ENCODE peak calls at places on chromosomes 6 and 20, in four cellular contexts. D is RPMI7951, I is hypothalamus, M is sigmoid colon. Q is an unnamed sample.

GRCh38 chr6:138465007-138465645 is 34.2 kb downstream of the NHSL1 start:
- DNase-seq in D (peak), I (no peak), M (no peak), Q (no peak)

GRCh38 chr20:36969478-36970186 is 18.1 kb upstream of the SAMHD1 start:
- DNase-seq in M (no peak), I (no peak), D (no peak), Q (no peak)

GRCh38 chr6:63997727-63998126 is 362.1 kb downstream of the PHF3 start:
- DNase-seq in D (no peak), I (no peak), M (no peak), Q (no peak)

GRCh38 chr6:54191460-54191859 is 80.2 kb downstream of the MLIP start:
- DNase-seq in M (no peak), I (no peak), D (peak), Q (no peak)

GRCh38 chr6:94639564-94639963 is 937.8 kb upstream of the MANEA start:
- DNase-seq in I (no peak), M (no peak), D (no peak), Q (no peak)

GRCh38 chr6:136549359-136550044 is 720 bp downstream of the MAP7 start:
- DNase-seq in D (peak), M (no peak), I (no peak), Q (no peak)

GRCh38 chr6:99522531-99522930 is 7.3 kb upstream of the USP45 start:
- DNase-seq in M (no peak), I (no peak), D (peak), Q (no peak)

GRCh38 chr6:14759976-14760672 is 485.7 kb upstream of the JARID2 start:
- DNase-seq in I (no peak), D (no peak), M (no peak), Q (no peak)

GRCh38 chr20:1555952-1556351 is 1.6 kb downstream of the SIRPD start:
- DNase-seq in D (peak), I (no peak), M (no peak), Q (no peak)

GRCh38 chr6:8027965-8028651 is 36.1 kb downstream of the BLOC1S5 start:
- DNase-seq in M (no peak), I (no peak), D (no peak), Q (no peak)

GRCh38 chr6:91852232-91852631 is 1265.4 kb upstream of the MAP3K7 start:
- DNase-seq in D (no peak), I (no peak), M (no peak), Q (no peak)

GRCh38 chr6:72616406-72617015 is 5.4 kb upstream of the KCNQ5 start:
- DNase-seq in I (no peak), D (peak), M (no peak), Q (no peak)

GRCh38 chr6:92114797-92115196 is 1304.6 kb downstream of the EPHA7 start:
- DNase-seq in M (peak), D (no peak), I (peak), Q (no peak)

GRCh38 chr6:132063204-132063603 is 112.0 kb upstream of the CCN2 start:
- DNase-seq in I (no peak), D (no peak), M (no peak), Q (no peak)

GRCh38 chr6:170434114-170434820 is 118.8 kb downstream of the PSMB1 start:
- DNase-seq in M (no peak), I (no peak), D (no peak), Q (no peak)

GRCh38 chr6:37516076-37516919 is 16.6 kb upstream of the CCDC167 start:
- DNase-seq in D (peak), M (peak), I (peak), Q (no peak)

GRCh38 chr20:58645277-58645968 is 5.7 kb upstream of the STX16 start:
- DNase-seq in D (peak), I (no peak), M (peak), Q (peak)

GRCh38 chr20:53161073-53161472 is 188.9 kb downstream of the TSHZ2 start:
- DNase-seq in I (no peak), M (no peak), D (no peak), Q (no peak)

GRCh38 chr6:45537539-45537938 is 159.8 kb upstream of the SUPT3H start:
- DNase-seq in I (no peak), M (no peak), D (peak), Q (no peak)

Q was measured in cardiac septum.